ENCODE peak calls at places on chromosomes 2 and 18, in four cellular contexts. I, E, X and O are unnamed samples. For H3K4me1, the result is how much of the 10 kb centered on the place peaks cover.

GRCh38 chr2:232877940-232878511 is 8.0 kb downstream of the SNORC start:
- DNase-seq in E (no peak), X (no peak), I (peak), O (peak)

GRCh38 chr2:149180226-149180875 is 141.9 kb downstream of the LYPD6B start:
- DNase-seq in I (no peak), E (no peak), X (no peak), O (no peak)

GRCh38 chr2:217789736-217790181 is 213.0 kb downstream of the TNS1 start:
- DNase-seq in E (no peak), I (no peak), X (no peak), O (no peak)

GRCh38 chr2:208265371-208265806 is 666 bp upstream of the PIKFYVE start:
- DNase-seq in I (no peak), E (peak), X (peak), O (no peak)

GRCh38 chr2:187470698-187471097 is 22.6 kb upstream of the CALCRL start:
- DNase-seq in X (no peak), I (no peak), E (no peak), O (no peak)

GRCh38 chr2:222000326-222000725 is 298.5 kb downstream of the PAX3 start:
- DNase-seq in X (no peak), I (no peak), E (peak), O (no peak)

GRCh38 chr2:42045956-42046748 is 1.7 kb upstream of the PKDCC start:
- DNase-seq in I (no peak), E (no peak), X (peak), O (no peak)

GRCh38 chr2:239318790-239319189 is 82.0 kb downstream of the HDAC4 start:
- DNase-seq in I (no peak), E (peak), X (no peak), O (no peak)

GRCh38 chr18:9259148-9259547 is 75.4 kb upstream of the TWSG1 start:
- DNase-seq in I (no peak), X (no peak), E (no peak), O (no peak)

GRCh38 chr2:765369-765768 is 88.2 kb upstream of the TMEM18 start:
- DNase-seq in X (no peak), E (no peak), I (no peak), O (no peak)

GRCh38 chr2:230919681-230920080 is 5.4 kb downstream of the GPR55 start:
- DNase-seq in X (no peak), E (no peak), I (no peak), O (no peak)

GRCh38 chr18:11749305-11749704 is 60.2 kb downstream of the GNAL start:
- DNase-seq in I (no peak), E (no peak), X (no peak), O (no peak)

GRCh38 chr2:35410431-35411061 is 945.0 kb upstream of the CRIM1 start:
- DNase-seq in E (peak), I (no peak), X (peak), O (peak)

GRCh38 chr2:42028571-42029148 is 19.2 kb upstream of the PKDCC start:
- DNase-seq in I (no peak), E (no peak), X (no peak), O (no peak)

GRCh38 chr18:42792731-42793130 is 322.8 kb downstream of the RIT2 start:
- DNase-seq in X (no peak), I (no peak), E (no peak), O (no peak)

GRCh38 chr2:211067029-211067428 is 510.6 kb downstream of the CPS1 start:
- DNase-seq in X (no peak), E (no peak), I (no peak), O (no peak)

GRCh38 chr2:58702302-58702696 is 461.2 kb upstream of the FANCL start:
- DNase-seq in I (no peak), X (peak), E (peak), O (no peak)

GRCh38 chr2:37599688-37600525 is 71.5 kb downstream of the CDC42EP3 start:
- DNase-seq in E (no peak), I (no peak), X (peak), O (no peak)

GRCh38 chr18:57853133-57853532 is 50.0 kb upstream of the ATP8B1 start:
- DNase-seq in E (no peak), I (no peak), X (no peak), O (no peak)

GRCh38 chr2:26720322-26721166 is 28.0 kb downstream of the KCNK3 start:
- DNase-seq in E (peak), X (peak), I (peak), O (peak)

GRCh38 chr2:73838889-73839539 is 10.3 kb downstream of the STAMBP start:
- DNase-seq in X (no peak), I (no peak), E (peak), O (no peak)

GRCh38 chr2:119427756-119428155 is 3.9 kb upstream of the TMEM37 start:
- DNase-seq in I (no peak), E (no peak), X (no peak), O (peak)

GRCh38 chr2:19851116-19851515 is 50.7 kb downstream of the TTC32 start:
- DNase-seq in E (no peak), I (no peak), X (no peak), O (no peak)

GRCh38 chr18:80145191-80145799 is 36.2 kb downstream of the ADNP2 start:
- DNase-seq in I (no peak), X (no peak), E (peak), O (no peak)

GRCh38 chr2:29165362-29166236 is 50.4 kb downstream of the CLIP4 start:
- DNase-seq in I (no peak), X (no peak), E (peak), O (no peak)

GRCh38 chr2:493278-493677 is 183.9 kb downstream of the TMEM18 start:
- DNase-seq in I (no peak), X (no peak), E (no peak), O (no peak)

GRCh38 chr2:176018708-176019107 is 16.6 kb upstream of the LNPK start:
- DNase-seq in I (no peak), X (no peak), E (no peak), O (no peak)

GRCh38 chr2:14634223-14634884 is 1.8 kb downstream of the LRATD1 start:
- DNase-seq in X (peak), E (peak), I (peak), O (peak)

GRCh38 chr2:234164499-234165409 is 114.3 kb downstream of the SPP2 start:
- DNase-seq in X (no peak), E (no peak), I (no peak), O (no peak)

GRCh38 chr2:234162876-234163275 is 112.4 kb downstream of the SPP2 start:
- DNase-seq in I (no peak), X (no peak), E (no peak), O (no peak)

GRCh38 chr2:234161932-234162331 is 111.4 kb downstream of the SPP2 start:
- DNase-seq in I (no peak), E (no peak), X (no peak), O (no peak)

GRCh38 chr2:234165421-234165820 is 114.9 kb downstream of the SPP2 start:
- DNase-seq in I (no peak), X (no peak), E (peak), O (no peak)

GRCh38 chr2:234163510-234163909 is 113.0 kb downstream of the SPP2 start:
- DNase-seq in E (no peak), X (no peak), I (no peak), O (no peak)
- H3K4me1 ChIP-seq in E (under half), X (under half), I (under half), O (under half)

GRCh38 chr2:88832256-88832991 is 141.0 kb downstream of the RPIA start:
- DNase-seq in I (no peak), X (no peak), E (no peak), O (no peak)
- TF ChIP-seq POLR2A in I (no peak), X (no peak), E (no peak), O (no peak)

GRCh38 chr2:69797235-69797634 is 32.2 kb upstream of the GMCL1 start:
- DNase-seq in X (no peak), E (no peak), I (no peak), O (no peak)

GRCh38 chr2:69798466-69798908 is 31.0 kb upstream of the GMCL1 start:
- DNase-seq in E (peak), I (no peak), X (no peak), O (peak)

GRCh38 chr2:69797836-69798465 is 31.5 kb upstream of the GMCL1 start:
- DNase-seq in E (no peak), I (no peak), X (no peak), O (peak)

GRCh38 chr2:69801745-69802144 is 27.7 kb upstream of the GMCL1 start:
- DNase-seq in X (no peak), I (no peak), E (no peak), O (no peak)

GRCh38 chr2:69798909-69799526 is 30.4 kb upstream of the GMCL1 start:
- DNase-seq in X (no peak), E (peak), I (no peak), O (no peak)
- H3K4me1 ChIP-seq in X (half or more), E (under half), I (under half), O (under half)

GRCh38 chr2:207141381-207141780 is 24.4 kb downstream of the KLF7 start:
- DNase-seq in X (no peak), I (no peak), E (no peak), O (no peak)

GRCh38 chr2:207143131-207143473 is 22.6 kb downstream of the KLF7 start:
- DNase-seq in I (no peak), X (no peak), E (no peak), O (no peak)

GRCh38 chr2:207144191-207144795 is 21.5 kb downstream of the KLF7 start:
- DNase-seq in X (no peak), I (no peak), E (no peak), O (no peak)

GRCh38 chr2:207142461-207142860 is 23.3 kb downstream of the KLF7 start:
- DNase-seq in E (no peak), I (no peak), X (peak), O (no peak)

DNA sequence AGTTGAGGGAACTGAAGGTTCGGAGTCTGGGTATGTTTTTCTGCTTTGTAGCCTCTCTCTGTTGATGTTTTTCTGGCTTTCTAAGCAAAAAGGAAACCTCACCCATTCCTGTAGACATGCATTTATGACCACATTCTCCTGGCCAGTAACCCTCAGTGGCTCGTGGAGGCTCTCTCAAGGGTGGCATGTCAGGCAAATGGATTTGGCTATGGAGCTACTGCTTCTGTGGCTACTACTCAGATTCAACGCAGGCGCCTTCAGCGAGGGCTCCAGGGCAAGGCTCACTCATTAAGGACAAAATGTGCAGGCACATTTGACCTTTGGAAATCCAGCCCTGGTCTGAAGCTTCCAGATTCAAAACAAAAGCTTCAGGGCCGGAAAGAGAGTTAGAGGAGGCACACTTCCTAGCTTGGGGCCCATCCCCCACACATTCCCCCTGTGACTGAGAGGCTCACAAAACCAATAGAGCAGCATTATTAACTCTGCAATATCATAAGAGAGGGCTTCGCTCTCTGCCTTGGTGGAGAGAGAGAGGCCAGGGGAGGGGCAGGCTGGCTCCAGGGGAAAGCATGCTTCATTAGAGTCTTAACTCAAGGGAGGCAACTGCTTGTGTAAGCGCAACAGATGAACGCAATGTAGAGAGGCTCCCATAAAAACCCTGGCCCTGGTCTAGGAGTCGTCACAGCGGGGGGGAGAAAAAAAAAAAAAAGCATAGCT is 22.1 kb downstream of the KLF7 start:
- DNase-seq in X (peak), I (peak), E (no peak), O (peak)
- TF ChIP-seq POLR2A in X (no peak), I (peak), E (no peak), O (no peak)

GRCh38 chr18:13578400-13578799 is 148.0 kb downstream of the FAM210A start:
- DNase-seq in X (no peak), I (no peak), E (no peak), O (no peak)

GRCh38 chr18:13580351-13580750 is 146.0 kb downstream of the FAM210A start:
- DNase-seq in X (no peak), I (no peak), E (no peak), O (no peak)

GRCh38 chr18:13581055-13581454 is 145.3 kb downstream of the FAM210A start:
- DNase-seq in X (no peak), I (no peak), E (no peak), O (no peak)

GRCh38 chr18:13581496-13581895 is 144.9 kb downstream of the FAM210A start:
- DNase-seq in E (no peak), I (no peak), X (no peak), O (no peak)

GRCh38 chr18:13579874-13580273 is 146.5 kb downstream of the FAM210A start:
- DNase-seq in X (no peak), E (no peak), I (no peak), O (no peak)
- H3K4me1 ChIP-seq in X (under half), E (under half), I (under half), O (under half)

GRCh38 chr18:3623769-3624545 is 174.0 kb downstream of the TGIF1 start:
- DNase-seq in X (peak), I (peak), E (peak), O (peak)
- TF ChIP-seq POLR2A in X (no peak), I (no peak), E (peak), O (peak)

GRCh38 chr2:69335291-69335690 is 51.7 kb downstream of the GFPT1 start:
- DNase-seq in E (peak), I (no peak), X (no peak), O (no peak)
- H3K4me1 ChIP-seq in E (under half), I (under half), X (under half), O (under half)

DNA sequence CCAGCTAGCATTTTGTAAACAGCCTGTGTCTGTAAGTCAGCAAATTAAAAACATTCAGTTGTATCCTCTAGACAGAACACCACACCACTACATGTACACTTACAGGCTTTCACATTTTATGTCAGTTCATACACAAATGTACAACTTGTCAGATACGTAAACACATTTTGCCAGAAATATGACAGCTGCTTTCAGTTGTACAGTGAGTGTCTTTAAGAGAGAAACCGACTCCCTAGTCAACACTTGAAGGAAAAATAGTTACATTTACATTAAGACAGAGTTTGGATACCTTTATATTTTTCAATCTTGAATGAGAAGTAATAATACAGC is 15.2 kb downstream of the MRPL35 start:
- DNase-seq in I (no peak), X (no peak), E (no peak), O (no peak)
- TF ChIP-seq POLR2A in I (no peak), X (no peak), E (no peak), O (no peak)

DNA sequence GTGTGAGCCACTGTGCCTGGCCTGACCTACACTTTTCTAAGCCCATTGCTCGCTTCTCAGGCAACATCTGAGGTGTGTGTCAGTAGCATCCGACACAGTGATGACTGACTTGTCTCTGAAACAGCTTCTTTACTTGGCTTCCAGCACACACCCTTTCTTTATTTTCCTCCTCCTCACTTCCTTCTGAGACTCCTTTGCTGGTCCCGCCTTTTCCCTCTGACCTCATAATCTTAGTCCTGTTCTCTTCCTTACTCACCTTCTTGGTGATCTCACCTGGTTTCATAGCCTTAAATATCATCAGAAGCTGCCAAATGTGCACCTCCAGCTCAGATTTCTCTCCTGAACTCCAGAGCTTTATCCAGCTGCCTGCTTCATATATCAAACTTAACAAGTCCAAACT is 66.6 kb upstream of the PELI1 start:
- DNase-seq in X (no peak), I (no peak), E (no peak), O (no peak)
- H3K4me1 ChIP-seq in X (under half), I (under half), E (under half), O (under half)